ENCODE peak calls at places on chromosomes 3 and 15, in five cellular contexts. One of them, this sample, is unnamed.

GRCh38 chr3:169072494-169072893 is 591.0 kb downstream of the MECOM start:
- DNase-seq in ovary: no peak
- DNase-seq in thyroid gland: no peak
- DNase-seq in tibial artery: no peak
- DNase-seq in left lung: no peak
- DNase-seq in this sample: no peak

GRCh38 chr3:48130321-48130881 is 57.8 kb downstream of the CDC25A start:
- DNase-seq in thyroid gland: peak; percentile 84
- DNase-seq in left lung: no peak
- DNase-seq in tibial artery: peak; percentile 51
- DNase-seq in ovary: peak; percentile 80
- DNase-seq in this sample: peak; percentile 95

GRCh38 chr15:81740402-81740801 is 305.4 kb downstream of the MEX3B start:
- DNase-seq in thyroid gland: no peak
- DNase-seq in ovary: no peak
- DNase-seq in left lung: no peak
- DNase-seq in tibial artery: no peak
- DNase-seq in this sample: no peak

GRCh38 chr15:77138167-77138522 is 67.2 kb upstream of the TSPAN3 start:
- DNase-seq in tibial artery: no peak
- DNase-seq in thyroid gland: no peak
- DNase-seq in ovary: no peak
- DNase-seq in left lung: no peak
- DNase-seq in this sample: no peak

GRCh38 chr3:42288385-42288784 is 22.4 kb upstream of the CCK start:
- DNase-seq in tibial artery: no peak
- DNase-seq in thyroid gland: no peak
- DNase-seq in ovary: no peak
- DNase-seq in left lung: no peak
- DNase-seq in this sample: no peak

GRCh38 chr15:25250906-25251622 is 187.8 kb downstream of the UBE3A start:
- DNase-seq in tibial artery: no peak
- DNase-seq in thyroid gland: peak; percentile 1
- DNase-seq in left lung: peak; percentile 54
- DNase-seq in ovary: peak; percentile 4
- DNase-seq in this sample: no peak

GRCh38 chr3:186070550-186070949 is 38.3 kb downstream of the ETV5 start:
- DNase-seq in thyroid gland: no peak
- DNase-seq in left lung: no peak
- DNase-seq in tibial artery: no peak
- DNase-seq in ovary: no peak
- DNase-seq in this sample: no peak

GRCh38 chr3:43768594-43768993 is 77.9 kb downstream of the ABHD5 start:
- DNase-seq in left lung: no peak
- DNase-seq in ovary: no peak
- DNase-seq in tibial artery: peak; percentile 82
- DNase-seq in thyroid gland: peak; percentile 49
- DNase-seq in this sample: no peak

GRCh38 chr3:134216206-134216764 is 34.4 kb downstream of the RYK start:
- DNase-seq in thyroid gland: no peak
- DNase-seq in tibial artery: no peak
- DNase-seq in left lung: no peak
- DNase-seq in ovary: no peak
- DNase-seq in this sample: peak; percentile 59

GRCh38 chr3:153311531-153311930 is 149.5 kb downstream of the RAP2B start:
- DNase-seq in ovary: no peak
- DNase-seq in left lung: no peak
- DNase-seq in tibial artery: no peak
- DNase-seq in thyroid gland: no peak
- DNase-seq in this sample: peak; percentile 43

GRCh38 chr3:69201658-69202057 is 79.3 kb upstream of the LMOD3 start:
- DNase-seq in tibial artery: no peak
- DNase-seq in ovary: no peak
- DNase-seq in left lung: no peak
- DNase-seq in thyroid gland: no peak
- DNase-seq in this sample: no peak

GRCh38 chr3:98991393-98991792 is 89.9 kb upstream of the DCBLD2 start:
- DNase-seq in thyroid gland: no peak
- DNase-seq in ovary: no peak
- DNase-seq in left lung: no peak
- DNase-seq in tibial artery: no peak
- DNase-seq in this sample: no peak

GRCh38 chr3:37696661-37697060 is 165.0 kb upstream of the CTDSPL start:
- DNase-seq in left lung: no peak
- DNase-seq in thyroid gland: no peak
- DNase-seq in ovary: no peak
- DNase-seq in tibial artery: no peak
- DNase-seq in this sample: no peak

GRCh38 chr3:126474498-126475410 is 937 bp downstream of the ZXDC start:
- DNase-seq in left lung: peak; percentile 88
- DNase-seq in ovary: peak; percentile 59
- DNase-seq in thyroid gland: peak; percentile 82
- DNase-seq in tibial artery: peak; percentile 40
- DNase-seq in this sample: peak; percentile 51

GRCh38 chr3:55481918-55482495 is 5.1 kb downstream of the WNT5A start:
- DNase-seq in thyroid gland: peak; percentile 36
- DNase-seq in ovary: peak; percentile 69
- DNase-seq in left lung: no peak
- DNase-seq in tibial artery: no peak
- DNase-seq in this sample: peak; percentile 62

GRCh38 chr3:43152649-43153048 is 46.8 kb upstream of the POMGNT2 start:
- DNase-seq in thyroid gland: no peak
- DNase-seq in tibial artery: no peak
- DNase-seq in left lung: no peak
- DNase-seq in ovary: no peak
- DNase-seq in this sample: no peak

DNA sequence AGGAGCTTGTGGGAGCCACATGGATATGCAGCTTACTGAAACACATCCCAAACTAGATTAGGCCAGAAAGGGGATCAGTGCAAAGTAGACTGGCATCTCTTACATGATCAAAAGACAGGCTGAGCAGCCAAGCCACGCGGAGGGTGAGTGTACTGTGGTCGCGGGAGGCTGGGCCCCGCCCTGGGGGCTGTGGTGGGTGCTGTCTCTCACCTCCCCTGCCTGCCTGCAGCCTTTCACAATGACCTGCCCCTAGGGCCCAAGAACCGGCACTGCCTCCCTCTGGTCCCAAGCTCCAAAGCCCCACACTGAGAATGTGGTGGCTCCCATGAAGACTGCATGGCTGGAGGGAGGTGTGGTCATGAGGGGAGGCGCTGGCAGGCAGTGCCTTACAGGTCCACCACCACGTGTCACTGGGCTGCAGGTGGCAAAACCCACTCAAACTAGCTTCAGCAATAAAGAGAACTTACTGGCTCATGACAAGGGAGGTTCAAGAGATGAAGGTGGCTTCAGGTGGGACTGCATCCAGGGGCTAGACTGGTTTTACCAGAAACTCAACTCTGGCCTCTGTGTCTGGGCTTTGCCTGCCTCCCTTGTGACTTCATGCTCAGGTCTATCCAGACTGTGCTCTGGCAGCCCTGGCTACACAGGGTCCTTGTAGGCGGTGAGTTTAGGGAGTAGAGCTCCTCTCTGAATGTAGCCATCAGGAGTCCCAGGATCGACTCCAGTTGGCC is 27.4 kb upstream of the PLXND1 start:
- DNase-seq in tibial artery: no peak
- DNase-seq in left lung: peak; percentile 71
- DNase-seq in ovary: no peak
- DNase-seq in thyroid gland: no peak
- DNase-seq in this sample: no peak
- TF ChIP-seq CTCF in tibial artery: no peak
- TF ChIP-seq CTCF in left lung: no peak
- TF ChIP-seq CTCF in ovary: no peak
- TF ChIP-seq CTCF in thyroid gland: no peak
- TF ChIP-seq CTCF in this sample: no peak

GRCh38 chr3:141246958-141247301 is 15.3 kb downstream of the PXYLP1 start:
- DNase-seq in thyroid gland: no peak
- DNase-seq in ovary: no peak
- DNase-seq in tibial artery: no peak
- DNase-seq in left lung: no peak
- DNase-seq in this sample: no peak
- TF ChIP-seq CTCF in thyroid gland: no peak
- TF ChIP-seq CTCF in ovary: no peak
- TF ChIP-seq CTCF in tibial artery: no peak
- TF ChIP-seq CTCF in left lung: no peak
- TF ChIP-seq CTCF in this sample: no peak

DNA sequence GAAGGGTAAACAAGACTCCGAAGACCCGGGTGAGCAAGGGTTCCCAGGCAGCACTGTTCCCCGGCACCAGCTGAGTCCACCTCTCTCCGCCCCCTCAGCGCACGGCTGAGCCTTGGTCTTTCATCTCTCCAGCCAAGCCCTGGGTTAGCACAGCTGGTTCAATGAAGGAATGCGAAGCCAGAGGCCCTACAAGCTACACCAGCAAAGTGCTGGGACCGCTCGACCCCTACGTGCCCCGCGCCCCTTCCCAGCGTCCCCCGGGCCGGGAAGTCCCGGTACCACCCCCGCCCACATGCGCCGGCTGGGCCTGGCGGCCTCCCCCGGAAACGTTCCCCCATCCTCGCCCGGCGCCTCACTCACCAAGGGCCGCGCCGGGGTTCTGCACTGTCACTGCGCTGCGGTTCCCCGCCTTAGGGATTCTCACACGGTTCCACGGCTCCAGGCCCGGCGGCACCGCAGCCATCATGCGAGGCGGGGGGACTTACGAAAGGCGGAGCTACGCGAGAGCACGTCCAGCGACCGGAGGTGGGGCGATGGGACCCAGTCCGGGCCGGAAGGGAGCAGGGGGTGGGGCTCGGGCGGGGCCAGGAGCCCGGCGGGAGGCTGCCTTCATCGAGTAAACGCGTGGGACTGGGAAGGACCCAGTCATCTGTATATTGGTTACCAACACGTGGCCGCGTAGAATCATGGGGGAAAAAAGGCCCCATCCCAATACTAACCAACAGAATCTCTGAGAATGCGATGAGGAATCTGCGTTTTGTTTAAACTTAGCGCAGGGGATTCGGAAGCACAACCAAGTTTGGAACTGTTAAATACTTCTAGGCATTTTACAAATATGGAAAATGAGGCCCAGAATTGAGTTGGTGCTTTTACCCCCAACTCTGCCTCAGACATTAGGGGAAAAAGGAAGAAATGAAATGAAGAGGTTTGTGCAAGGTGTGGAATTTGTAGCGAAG is 28.7 kb downstream of the GTPBP8 start:
- DNase-seq in tibial artery: peak; percentile 86
- DNase-seq in ovary: peak; percentile 87
- DNase-seq in thyroid gland: peak; percentile 91
- DNase-seq in left lung: peak; percentile 96
- DNase-seq in this sample: peak; percentile 95
- TF ChIP-seq CTCF in tibial artery: no peak
- TF ChIP-seq CTCF in ovary: no peak
- TF ChIP-seq CTCF in thyroid gland: no peak
- TF ChIP-seq CTCF in left lung: no peak
- TF ChIP-seq CTCF in this sample: no peak

DNA sequence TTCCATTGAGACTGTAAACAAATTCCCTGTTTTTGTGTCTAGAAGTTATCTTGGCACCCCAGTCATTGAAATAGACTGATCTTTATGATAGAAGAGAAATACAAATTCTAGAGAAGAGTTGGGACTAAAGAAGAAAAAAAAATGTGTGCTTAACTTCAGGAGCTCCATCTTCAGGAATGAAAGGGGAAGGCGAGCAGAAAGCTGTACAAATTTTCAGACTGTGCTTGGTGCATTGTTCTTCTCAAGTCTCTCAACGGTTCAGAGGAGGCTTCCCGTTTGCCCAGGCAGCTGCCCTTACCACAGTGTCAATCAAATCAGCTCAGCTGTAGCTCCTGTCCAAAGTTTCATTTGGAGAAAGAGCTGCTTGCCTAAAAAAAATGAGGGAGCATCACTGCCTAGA is 41.7 kb downstream of the OXSM start:
- DNase-seq in tibial artery: no peak
- DNase-seq in thyroid gland: no peak
- DNase-seq in left lung: no peak
- DNase-seq in ovary: no peak
- DNase-seq in this sample: peak; percentile 48
- TF ChIP-seq CTCF in tibial artery: no peak
- TF ChIP-seq CTCF in thyroid gland: no peak
- TF ChIP-seq CTCF in left lung: no peak
- TF ChIP-seq CTCF in ovary: no peak
- TF ChIP-seq CTCF in this sample: peak; percentile 45

DNA sequence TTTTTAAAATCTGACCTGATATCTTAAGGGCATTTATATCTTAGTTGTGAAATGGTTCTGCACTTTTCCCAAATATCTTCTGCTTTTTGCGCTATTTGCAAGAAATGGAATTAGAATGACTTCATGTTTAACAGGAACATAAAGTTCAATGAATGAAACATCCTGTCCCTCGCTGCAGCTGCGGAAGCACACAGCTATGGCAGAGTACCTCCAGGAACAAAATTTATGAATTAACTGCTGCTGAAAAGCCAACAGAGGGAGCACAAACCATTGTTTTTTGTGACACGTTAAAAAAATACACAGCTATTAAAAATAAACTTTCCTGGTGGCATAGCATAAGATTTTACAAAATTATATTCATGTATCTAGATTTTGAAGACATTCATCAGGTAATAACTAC is 404.4 kb upstream of the MDFIC2 start:
- DNase-seq in left lung: no peak
- DNase-seq in thyroid gland: peak; percentile 13
- DNase-seq in tibial artery: peak; percentile 44
- DNase-seq in ovary: peak; percentile 27
- DNase-seq in this sample: peak; percentile 56
- TF ChIP-seq CTCF in left lung: peak; percentile 38
- TF ChIP-seq CTCF in thyroid gland: peak; percentile 54
- TF ChIP-seq CTCF in tibial artery: peak; percentile 67
- TF ChIP-seq CTCF in ovary: peak; percentile 59
- TF ChIP-seq CTCF in this sample: peak; percentile 51

DNA sequence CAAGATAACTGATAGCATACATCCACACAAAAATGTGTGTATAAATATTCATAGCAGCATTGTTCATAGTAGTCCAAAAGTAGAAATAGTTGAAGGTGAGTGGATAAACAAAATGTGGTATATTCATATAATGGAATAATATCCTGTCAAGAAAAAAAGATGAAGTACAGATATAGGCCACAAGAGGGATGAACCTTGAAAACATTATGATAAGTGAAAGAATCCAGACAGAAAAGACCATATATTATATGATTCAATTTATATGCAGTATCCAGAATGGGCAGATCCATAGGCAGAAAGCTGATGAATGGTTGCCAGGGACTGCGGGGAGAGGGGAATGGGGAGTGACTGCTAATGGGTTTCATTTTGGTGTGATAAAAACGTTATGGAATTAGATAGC is 54.3 kb upstream of the TNIK start:
- DNase-seq in thyroid gland: no peak
- DNase-seq in tibial artery: no peak
- DNase-seq in left lung: no peak
- DNase-seq in ovary: no peak
- DNase-seq in this sample: no peak
- TF ChIP-seq CTCF in thyroid gland: no peak
- TF ChIP-seq CTCF in tibial artery: no peak
- TF ChIP-seq CTCF in left lung: no peak
- TF ChIP-seq CTCF in ovary: no peak
- TF ChIP-seq CTCF in this sample: no peak

GRCh38 chr3:173044998-173045397 is 96.0 kb downstream of the SPATA16 start:
- DNase-seq in left lung: no peak
- DNase-seq in thyroid gland: no peak
- DNase-seq in ovary: no peak
- DNase-seq in tibial artery: no peak
- DNase-seq in this sample: no peak

GRCh38 chr3:173043757-173044156 is 97.3 kb downstream of the SPATA16 start:
- DNase-seq in left lung: no peak
- DNase-seq in ovary: no peak
- DNase-seq in thyroid gland: no peak
- DNase-seq in tibial artery: no peak
- DNase-seq in this sample: no peak

GRCh38 chr3:173045770-173046382 is 95.2 kb downstream of the SPATA16 start:
- DNase-seq in thyroid gland: no peak
- DNase-seq in ovary: no peak
- DNase-seq in tibial artery: no peak
- DNase-seq in left lung: no peak
- DNase-seq in this sample: peak; percentile 22
- TF ChIP-seq CTCF in thyroid gland: no peak
- TF ChIP-seq CTCF in ovary: no peak
- TF ChIP-seq CTCF in tibial artery: no peak
- TF ChIP-seq CTCF in left lung: peak; percentile 20
- TF ChIP-seq CTCF in this sample: peak; percentile 31

This sample was measured in astrocyte of the spinal cord.